ENCODE peak calls at places on chromosomes 7 and 10, in four cellular contexts. P, T, B and W are unnamed samples.

GRCh38 chr10:110609592-110609991 is 34.5 kb upstream of the RBM20 start:
- DNase-seq in B (no peak), P (no peak), T (no peak), W (no peak)

GRCh38 chr10:5945561-5946418 is 31.6 kb downstream of the IL15RA start:
- DNase-seq in B (no peak), T (peak), P (peak), W (no peak)

GRCh38 chr7:82423446-82423845 is 20.1 kb downstream of the CACNA2D1 start:
- DNase-seq in P (peak), T (no peak), B (no peak), W (no peak)

GRCh38 chr7:156842740-156843140 is 50.2 kb downstream of the LMBR1 start:
- DNase-seq in P (no peak), B (no peak), T (no peak), W (no peak)

GRCh38 chr10:129694633-129695356 is 227.8 kb downstream of the MGMT start:
- DNase-seq in T (no peak), P (peak), B (no peak), W (no peak)

GRCh38 chr7:27140108-27140842 is 3.2 kb downstream of the HOXA5 start:
- DNase-seq in P (no peak), T (no peak), B (no peak), W (no peak)

GRCh38 chr10:78533093-78533492 is 499.4 kb downstream of the RPS24 start:
- DNase-seq in P (no peak), T (no peak), B (no peak), W (no peak)

GRCh38 chr7:71444130-71444529 is 312.2 kb downstream of the GALNT17 start:
- DNase-seq in P (no peak), B (no peak), T (no peak), W (no peak)

GRCh38 chr7:142455392-142455791 is 197.5 kb upstream of the PRSS58 start:
- DNase-seq in P (no peak), B (no peak), T (no peak), W (no peak)

GRCh38 chr7:131011437-131011752 is 277.4 kb upstream of the KLF14 start:
- DNase-seq in T (no peak), B (no peak), P (no peak), W (no peak)

DNA sequence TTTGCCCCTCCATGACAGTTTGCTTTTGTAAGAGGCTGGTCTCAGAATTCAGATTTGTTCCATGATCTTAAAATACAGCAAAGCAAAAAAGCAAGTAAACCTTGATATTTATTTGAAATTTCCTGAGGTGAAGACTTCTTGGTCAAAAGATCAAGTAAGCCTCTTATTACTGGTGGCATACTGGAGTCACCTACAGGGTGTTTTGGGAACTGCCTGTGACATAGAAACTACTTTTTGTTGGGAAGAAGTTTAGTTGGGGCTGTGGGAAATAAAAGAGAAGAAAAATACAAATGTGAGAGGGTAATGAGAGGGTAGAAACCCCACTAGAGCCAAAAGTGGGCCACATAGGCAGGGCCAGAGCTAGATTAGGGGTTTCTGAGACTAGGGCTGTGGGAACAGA is 217.9 kb downstream of the OTUD1 start:
- DNase-seq in T (no peak), B (no peak), P (peak), W (no peak)
- TF ChIP-seq CTCF in T (peak), B (peak), P (peak), W (no peak)

GRCh38 chr7:125061776-125062397 is 132.3 kb upstream of the POT1 start:
- DNase-seq in B (no peak), T (peak), P (peak), W (no peak)

GRCh38 chr7:125065546-125065945 is 135.9 kb upstream of the POT1 start:
- DNase-seq in B (no peak), P (no peak), T (no peak), W (no peak)

GRCh38 chr7:125057974-125058373 is 128.3 kb upstream of the POT1 start:
- DNase-seq in P (no peak), B (no peak), T (no peak), W (no peak)

GRCh38 chr7:125055376-125055775 is 125.8 kb upstream of the POT1 start:
- DNase-seq in T (no peak), B (no peak), P (no peak), W (no peak)

DNA sequence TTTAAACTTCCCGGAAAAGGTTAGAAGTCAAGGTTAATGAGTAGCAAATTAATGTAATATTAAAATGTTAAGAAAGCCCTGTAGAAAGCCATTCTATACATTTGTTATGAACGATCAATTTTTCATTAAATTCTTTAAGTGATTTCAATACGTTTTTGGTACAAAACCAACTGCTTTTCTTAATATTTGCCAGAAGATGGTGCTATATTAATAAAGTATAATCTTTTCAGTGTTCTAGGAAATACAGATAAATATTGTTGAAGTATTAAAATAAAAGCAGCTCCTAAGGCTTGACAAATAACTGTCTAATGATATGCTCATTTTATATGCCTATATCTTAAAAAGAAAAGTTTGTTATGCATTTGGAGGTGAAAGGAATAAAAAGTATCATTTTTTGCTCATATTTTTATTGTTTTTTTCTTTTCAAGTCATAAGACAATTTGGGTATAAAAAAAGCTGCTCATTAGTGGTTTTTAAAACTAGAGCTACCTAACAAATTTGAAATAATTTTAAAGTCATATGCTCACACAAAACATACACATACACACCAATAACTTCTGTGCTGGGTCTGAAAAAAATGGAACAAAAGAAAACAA is 130.3 kb upstream of the POT1 start:
- DNase-seq in B (no peak), T (peak), P (peak), W (no peak)
- TF ChIP-seq CTCF in B (peak), T (peak), P (peak), W (peak)

GRCh38 chr10:119644215-119644826 is 6.9 kb upstream of the BAG3 start:
- DNase-seq in T (no peak), P (no peak), B (no peak), W (no peak)
- TF ChIP-seq CTCF in T (peak), P (no peak), B (no peak), W (peak)

DNA sequence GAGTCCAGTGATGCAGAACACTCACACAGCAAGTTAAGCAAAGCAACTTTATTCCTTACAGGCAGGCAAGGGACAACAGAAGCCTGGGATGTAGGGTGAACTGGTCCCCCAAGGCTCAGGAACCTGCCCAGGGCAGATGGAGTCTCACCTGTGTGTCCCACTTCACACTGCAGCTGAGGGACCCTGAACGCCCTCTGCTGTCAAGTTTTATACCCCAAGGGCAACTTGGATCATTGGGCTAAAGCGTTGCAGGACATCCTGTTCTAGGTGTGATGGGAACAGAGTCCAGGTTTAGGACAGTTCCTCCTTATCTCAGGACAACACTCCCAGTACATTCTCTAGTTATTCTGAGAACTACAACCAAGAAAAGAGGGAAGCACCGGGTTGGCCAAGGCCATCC is 49.5 kb upstream of the ZNF746 start:
- DNase-seq in P (no peak), T (no peak), B (no peak), W (no peak)
- TF ChIP-seq CTCF in P (no peak), T (no peak), B (no peak), W (peak)

GRCh38 chr7:45972629-45973312 is 51.7 kb upstream of the IGFBP3 start:
- DNase-seq in B (no peak), P (no peak), T (no peak), W (no peak)
- TF ChIP-seq CTCF in B (no peak), P (no peak), T (no peak), W (no peak)

DNA sequence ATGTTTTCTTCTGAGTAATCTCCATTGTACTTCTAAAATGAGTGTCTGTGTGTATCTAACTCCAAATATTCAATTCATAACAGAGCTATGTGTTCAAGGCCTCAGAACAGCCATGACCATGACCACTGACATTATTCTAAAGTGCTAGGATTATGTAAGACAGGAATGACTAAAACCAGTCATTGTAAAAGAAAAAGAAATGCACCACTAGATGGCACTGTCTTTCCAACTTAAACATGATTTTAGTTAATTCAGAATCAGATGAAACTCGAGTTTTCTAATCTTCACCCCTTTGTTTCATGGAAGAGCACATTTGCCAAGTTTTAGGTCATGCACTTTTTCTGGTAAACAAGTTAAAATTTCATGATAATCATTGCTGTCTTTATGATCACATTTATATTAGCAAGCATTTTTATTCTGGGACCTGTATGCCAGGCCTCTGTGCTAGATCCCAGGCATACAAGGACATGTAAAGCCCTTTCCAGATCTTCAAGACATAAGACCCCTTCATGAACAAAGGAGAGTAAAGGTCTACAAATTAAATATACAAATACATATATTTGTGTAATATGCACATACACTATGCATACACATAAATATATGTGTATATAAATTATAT is 26.1 kb upstream of the RSU1 start:
- DNase-seq in T (peak), P (peak), B (no peak), W (no peak)
- TF ChIP-seq CTCF in T (peak), P (peak), B (peak), W (peak)

DNA sequence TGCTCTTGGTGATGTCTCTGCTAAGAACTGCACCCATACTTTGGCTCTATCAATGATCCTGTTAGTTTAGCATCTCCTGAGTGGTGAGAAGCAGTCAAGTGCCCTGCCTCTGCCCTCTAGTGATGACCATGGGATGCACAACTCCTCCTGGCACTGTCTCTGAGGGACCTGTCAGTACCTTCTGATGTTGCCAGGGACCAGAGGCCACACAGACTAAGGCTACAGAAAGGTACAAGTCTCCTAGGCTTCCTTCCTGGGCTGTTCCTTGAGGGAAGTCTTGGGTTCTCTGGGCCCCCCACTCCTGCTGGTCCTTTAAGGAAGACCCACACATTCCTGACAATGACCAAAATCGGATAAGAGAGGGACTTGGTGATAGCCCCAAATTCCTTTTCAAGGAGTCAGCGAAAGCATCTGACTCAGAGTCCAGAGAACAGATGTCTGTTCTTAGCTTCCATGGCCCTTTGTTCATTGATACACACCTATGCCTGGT is 15.3 kb downstream of the NKX2-3 start:
- DNase-seq in B (no peak), T (peak), P (peak), W (no peak)
- TF ChIP-seq CTCF in B (no peak), T (peak), P (peak), W (peak)

GRCh38 chr10:102583435-102584417 is 60.6 kb upstream of the TRIM8 start:
- DNase-seq in B (peak), P (peak), T (peak), W (peak)
- TF ChIP-seq CTCF in B (peak), P (peak), T (peak), W (peak)